ENCODE peak calls at places on chromosomes 11 and 22, in six cellular contexts. C is transverse colon, P is sigmoid colon, G is Peyer's patch, T is A549, S is heart left ventricle. F is an unnamed sample.
A peak's percentile ranks its signal among the peaks of the same experiment; 100 is the strongest.

GRCh38 chr11:69636512-69636866 is 4.5 kb upstream of the CCND1 start:
- DNase-seq in C (peak; percentile 73), P (peak; percentile 82), G (peak; percentile 73), T (peak; percentile 61), S (peak; percentile 89), F (no peak)

GRCh38 chr11:62508336-62509058 is 38.1 kb downstream of the AHNAK start:
- DNase-seq in C (peak; percentile 84), P (peak; percentile 96), G (peak; percentile 87), T (peak; percentile 89), S (peak; percentile 78), F (peak; percentile 58)

GRCh38 chr11:46497498-46497897 is 96.3 kb downstream of the AMBRA1 start:
- DNase-seq in C (no peak), P (no peak), G (no peak), T (no peak), S (no peak), F (no peak)

GRCh38 chr22:44164031-44164430 is 16.7 kb upstream of the PARVG start:
- DNase-seq in C (no peak), P (no peak), G (no peak), T (no peak), S (no peak), F (no peak)

GRCh38 chr22:19902245-19902699 is 39.3 kb upstream of the COMT start:
- DNase-seq in C (no peak), P (no peak), G (no peak), T (no peak), S (no peak), F (no peak)

GRCh38 chr11:6545917-6546605 is 49.0 kb downstream of the DNHD1 start:
- DNase-seq in C (no peak), P (no peak), G (no peak), T (no peak), S (peak; percentile 52), F (no peak)

GRCh38 chr11:62125881-62126280 is 2.1 kb downstream of the INCENP start:
- DNase-seq in C (no peak), P (no peak), G (no peak), T (no peak), S (no peak), F (no peak)

GRCh38 chr11:104531075-104531474 is 367.1 kb upstream of the PDGFD start:
- DNase-seq in C (no peak), P (no peak), G (no peak), T (peak; percentile 1), S (no peak), F (no peak)

GRCh38 chr11:119368121-119369034 is 13.1 kb downstream of the USP2 start:
- DNase-seq in C (peak; percentile 89), P (peak; percentile 77), G (peak; percentile 90), T (no peak), S (peak; percentile 78), F (peak; percentile 51)

GRCh38 chr11:9092846-9093778 is 1.7 kb upstream of the SCUBE2 start:
- DNase-seq in C (no peak), P (no peak), G (no peak), T (no peak), S (no peak), F (no peak)

GRCh38 chr22:19795617-19796008 is 35.0 kb downstream of the TBX1 start:
- DNase-seq in C (no peak), P (no peak), G (no peak), T (no peak), S (no peak), F (peak; percentile 53)

GRCh38 chr11:118128310-118128709 is 24.3 kb downstream of the SCN4B start:
- DNase-seq in C (no peak), P (no peak), G (no peak), T (no peak), S (no peak), F (no peak)

GRCh38 chr11:433111-433510 is 8.7 kb downstream of the ANO9 start:
- DNase-seq in C (peak; percentile 7), P (no peak), G (no peak), T (no peak), S (no peak), F (no peak)

GRCh38 chr11:74134661-74135515 is 35.9 kb downstream of the C2CD3 start:
- DNase-seq in C (no peak), P (no peak), G (no peak), T (no peak), S (no peak), F (no peak)

GRCh38 chr11:64028398-64029115 is 7.2 kb upstream of the FLRT1 start:
- DNase-seq in C (no peak), P (no peak), G (no peak), T (no peak), S (no peak), F (no peak)

GRCh38 chr11:64207247-64208085 is 945 bp downstream of the FERMT3 start:
- DNase-seq in C (peak; percentile 74), P (peak; percentile 85), G (peak; percentile 90), T (no peak), S (peak; percentile 72), F (peak; percentile 63)

GRCh38 chr11:33560729-33561128 is 139.9 kb downstream of the C11orf91 start:
- DNase-seq in C (no peak), P (no peak), G (no peak), T (no peak), S (no peak), F (no peak)

GRCh38 chr11:73570415-73571114 is 27.3 kb downstream of the FAM168A start:
- DNase-seq in C (no peak), P (no peak), G (no peak), T (no peak), S (no peak), F (no peak)

GRCh38 chr11:36122715-36123114 is 166.5 kb downstream of the COMMD9 start:
- DNase-seq in C (no peak), P (no peak), G (no peak), T (no peak), S (no peak), F (no peak)

GRCh38 chr11:64165842-64166635 is at the start of gene MACROD1:
- DNase-seq in C (peak; percentile 94), P (peak; percentile 93), G (peak; percentile 95), T (peak; percentile 79), S (peak; percentile 87), F (peak; percentile 79)

GRCh38 chr11:199004-199581 is 6.2 kb downstream of the SCGB1C1 start:
- DNase-seq in C (peak; percentile 6), P (peak; percentile 56), G (peak; percentile 41), T (no peak), S (peak; percentile 13), F (no peak)

GRCh38 chr11:75174781-75175370 is 24.0 kb downstream of the SLCO2B1 start:
- DNase-seq in C (no peak), P (peak; percentile 80), G (no peak), T (no peak), S (no peak), F (peak; percentile 68)

GRCh38 chr11:120336641-120337132 is 474 bp downstream of the ARHGEF12 start:
- DNase-seq in C (peak; percentile 62), P (peak; percentile 77), G (peak; percentile 62), T (peak; percentile 31), S (peak; percentile 59), F (no peak)

GRCh38 chr11:17036666-17037658 is 22.7 kb upstream of the PLEKHA7 start:
- DNase-seq in C (peak; percentile 43), P (no peak), G (no peak), T (no peak), S (no peak), F (no peak)

GRCh38 chr22:41642711-41643110 is 21.6 kb downstream of the XRCC6 start:
- DNase-seq in C (no peak), P (no peak), G (no peak), T (no peak), S (no peak), F (no peak)

GRCh38 chr11:18771266-18772035 is 20.1 kb downstream of the PTPN5 start:
- DNase-seq in C (no peak), P (no peak), G (no peak), T (no peak), S (no peak), F (no peak)

GRCh38 chr11:107606122-107606521 is 15.2 kb downstream of the ELMOD1 start:
- DNase-seq in C (no peak), P (no peak), G (no peak), T (no peak), S (no peak), F (no peak)

GRCh38 chr11:73680687-73681086 is 34.3 kb downstream of the PLEKHB1 start:
- DNase-seq in C (no peak), P (no peak), G (no peak), T (no peak), S (no peak), F (no peak)

GRCh38 chr11:72574534-72575460 is 99.4 kb downstream of the PDE2A start:
- DNase-seq in C (no peak), P (peak; percentile 58), G (peak; percentile 36), T (no peak), S (no peak), F (no peak)

GRCh38 chr11:82899191-82899820 is 924 bp downstream of the PRCP start:
- DNase-seq in C (no peak), P (no peak), G (no peak), T (no peak), S (no peak), F (no peak)

GRCh38 chr11:15178214-15178613 is 63.5 kb downstream of the INSC start:
- DNase-seq in C (no peak), P (no peak), G (no peak), T (no peak), S (no peak), F (no peak)

GRCh38 chr11:697811-698311 is 2.2 kb downstream of the TMEM80 start:
- DNase-seq in C (no peak), P (no peak), G (no peak), T (no peak), S (no peak), F (peak; percentile 27)

GRCh38 chr22:43185860-43186261 is 1.1 kb downstream of the TTLL12 start:
- DNase-seq in C (peak; percentile 62), P (peak; percentile 82), G (peak; percentile 76), T (peak; percentile 26), S (peak; percentile 61), F (peak; percentile 53)

GRCh38 chr11:67405196-67405567 is 1.3 kb downstream of the TBC1D10C start:
- DNase-seq in C (no peak), P (no peak), G (peak; percentile 64), T (no peak), S (no peak), F (no peak)
- H3K4me3 ChIP-seq in C (peak overlapping the region; percentile 39), P (no peak overlapping the region), G (peak overlapping the region; percentile 63), T (no peak overlapping the region), S (no peak overlapping the region), F (no peak overlapping the region)

GRCh38 chr22:24189249-24190158 is 8.2 kb downstream of the SUSD2 start:
- DNase-seq in C (peak; percentile 73), P (peak; percentile 87), G (peak; percentile 74), T (peak; percentile 84), S (peak; percentile 75), F (peak; percentile 81)
- TF ChIP-seq POLR2A in C (no peak), P (no peak), G (no peak), T (no peak), S (no peak), F (peak; percentile 37)

GRCh38 chr11:122097419-122098001 is 18.5 kb downstream of the BLID start:
- DNase-seq in C (no peak), P (no peak), G (no peak), T (no peak), S (no peak), F (no peak)
- H3K4me1 ChIP-seq in C (no peaks in the 10 kb centered on the region), P (peaks cover 23% of the 10 kb centered on the region), G (no peaks in the 10 kb centered on the region), T (no peaks in the 10 kb centered on the region), S (peaks cover 24% of the 10 kb centered on the region), F (peaks cover 5% of the 10 kb centered on the region)

DNA sequence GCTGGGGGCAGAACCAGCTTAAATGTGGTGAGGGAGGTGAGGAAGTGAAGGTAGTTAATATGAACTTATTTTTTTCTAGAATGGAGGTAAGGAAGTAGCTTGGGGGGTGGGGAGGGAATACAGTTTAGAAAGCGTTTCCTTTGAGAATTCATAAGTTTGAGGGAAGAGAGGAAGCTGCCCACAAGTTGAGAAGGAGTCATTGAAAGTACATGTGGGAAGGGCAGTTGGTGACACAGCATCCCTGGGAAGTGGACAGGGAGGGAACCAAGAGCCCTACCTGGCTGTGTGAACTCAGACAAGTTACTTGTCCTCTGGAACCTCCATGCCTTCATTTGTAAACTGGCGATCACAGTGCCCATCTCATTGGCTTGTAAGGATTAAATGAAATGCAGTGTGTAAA is 125.9 kb upstream of the SPON1 start:
- DNase-seq in C (no peak), P (no peak), G (no peak), T (no peak), S (no peak), F (no peak)
- H3K4me3 ChIP-seq in C (no peak overlapping the region), P (no peak overlapping the region), G (no peak overlapping the region), T (no peak overlapping the region), S (no peak overlapping the region), F (no peak overlapping the region)